ENCODE peak calls at places on chromosomes 13 and 19, in nine cellular contexts. S, L, D, X, R, U, H, E and O are unnamed samples.

GRCh38 chr19:14059093-14059480 is 2.8 kb downstream of the PALM3 start:
- DNase-seq in S (peak; percentile 33), L (peak; percentile 67), D (no peak), X (no peak), R (no peak), U (no peak), H (no peak), E (no peak), O (no peak)

GRCh38 chr13:43405457-43405856 is 381.3 kb downstream of the ENOX1 start:
- DNase-seq in S (no peak), L (no peak), D (peak; percentile 25), X (no peak), R (no peak), U (peak; percentile 78), H (no peak), E (no peak), O (no peak)

GRCh38 chr13:40589285-40590109 is 76.9 kb downstream of the FOXO1 start:
- DNase-seq in S (peak; percentile 20), L (no peak), D (peak; percentile 11), X (no peak), R (no peak), U (peak; percentile 54), H (no peak), E (no peak), O (no peak)

GRCh38 chr13:95948646-95949045 is 104.6 kb downstream of the UGGT2 start:
- DNase-seq in S (no peak), L (no peak), D (no peak), X (no peak), R (no peak), U (peak; percentile 54), H (no peak), E (no peak), O (no peak)

GRCh38 chr19:38806371-38806770 is 6.4 kb downstream of the LGALS4 start:
- DNase-seq in S (no peak), L (no peak), D (no peak), X (no peak), R (no peak), U (no peak), H (no peak), E (no peak), O (peak; percentile 52)

GRCh38 chr19:53945441-53945840 is 17.3 kb upstream of the CACNG8 start:
- DNase-seq in S (no peak), L (no peak), D (peak; percentile 86), X (no peak), R (no peak), U (no peak), H (no peak), E (peak; percentile 15), O (no peak)

GRCh38 chr19:45824041-45824471 is 8.9 kb upstream of the RSPH6A start:
- DNase-seq in S (no peak), L (no peak), D (no peak), X (peak; percentile 22), R (no peak), U (no peak), H (no peak), E (peak; percentile 61), O (no peak)

GRCh38 chr19:41882568-41883462 is at the start of gene ARHGEF1:
- DNase-seq in S (peak; percentile 38), L (peak; percentile 92), D (no peak), X (peak; percentile 56), R (peak; percentile 79), U (no peak), H (peak; percentile 60), E (peak; percentile 96), O (peak; percentile 90)

GRCh38 chr13:76148926-76149325 is 512.8 kb downstream of the LMO7 start:
- DNase-seq in S (no peak), L (no peak), D (no peak), X (no peak), R (no peak), U (peak; percentile 83), H (peak; percentile 13), E (no peak), O (no peak)

GRCh38 chr19:33348301-33349010 is 25.1 kb upstream of the CEBPG start:
- DNase-seq in S (no peak), L (no peak), D (no peak), X (no peak), R (no peak), U (no peak), H (no peak), E (no peak), O (no peak)

GRCh38 chr13:39052944-39053343 is 14.7 kb downstream of the NHLRC3 start:
- DNase-seq in S (no peak), L (no peak), D (no peak), X (no peak), R (no peak), U (no peak), H (no peak), E (no peak), O (no peak)

GRCh38 chr19:48556163-48556562 is 4.2 kb downstream of the SULT2B1 start:
- DNase-seq in S (no peak), L (no peak), D (peak; percentile 93), X (peak; percentile 88), R (no peak), U (peak; percentile 47), H (peak; percentile 82), E (no peak), O (no peak)

GRCh38 chr13:95644611-95645052 is at the start of gene DZIP1:
- DNase-seq in S (peak; percentile 90), L (peak; percentile 75), D (peak; percentile 83), X (no peak), R (peak; percentile 80), U (peak; percentile 87), H (peak; percentile 76), E (peak; percentile 83), O (peak; percentile 91)

GRCh38 chr13:44331912-44332840 is 41.4 kb upstream of the SERP2 start:
- DNase-seq in S (peak; percentile 81), L (no peak), D (no peak), X (no peak), R (peak; percentile 64), U (peak; percentile 99), H (peak; percentile 56), E (no peak), O (peak; percentile 88)

GRCh38 chr19:55146648-55147218 is 2.3 kb downstream of the TNNT1 start:
- DNase-seq in S (peak; percentile 37), L (no peak), D (peak; percentile 85), X (no peak), R (no peak), U (no peak), H (peak; percentile 44), E (no peak), O (no peak)

GRCh38 chr13:63396746-63397145 is 1981.1 kb upstream of the PCDH20 start:
- DNase-seq in S (no peak), L (no peak), D (no peak), X (no peak), R (no peak), U (no peak), H (no peak), E (no peak), O (no peak)

GRCh38 chr13:28394422-28394821 is 100.5 kb downstream of the FLT1 start:
- DNase-seq in S (no peak), L (no peak), D (no peak), X (no peak), R (no peak), U (peak; percentile 2), H (no peak), E (no peak), O (no peak)

GRCh38 chr13:107023335-107023734 is 455.4 kb upstream of the ARGLU1 start:
- DNase-seq in S (no peak), L (no peak), D (no peak), X (no peak), R (no peak), U (no peak), H (no peak), E (no peak), O (no peak)

GRCh38 chr19:54160948-54161347 is 1.4 kb upstream of the LENG1 start:
- DNase-seq in S (no peak), L (no peak), D (no peak), X (no peak), R (no peak), U (no peak), H (no peak), E (no peak), O (no peak)

DNA sequence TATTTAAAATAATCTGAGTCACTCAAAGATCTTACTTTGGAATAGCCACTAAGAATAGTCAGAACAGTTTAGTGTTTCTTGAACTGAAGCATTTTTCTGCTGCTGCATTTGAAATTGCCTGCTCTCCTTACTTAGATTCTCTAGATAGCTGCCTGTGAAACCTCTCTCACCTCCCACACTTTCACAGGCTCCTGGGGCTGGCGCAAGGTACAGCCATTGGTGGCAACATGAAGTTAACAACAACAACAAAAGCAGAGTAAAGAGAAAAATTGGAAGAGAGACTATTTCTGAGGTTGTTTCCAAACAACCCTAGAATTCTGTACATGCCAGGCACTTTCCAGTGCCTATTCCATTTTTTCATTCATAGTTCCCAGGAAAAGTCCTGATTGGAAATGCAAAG is 25.3 kb downstream of the SLITRK5 start:
- DNase-seq in S (no peak), L (no peak), D (no peak), X (no peak), R (no peak), U (no peak), H (no peak), E (no peak), O (no peak)
- H3K4me3 ChIP-seq in S (no peak overlapping the region), L (no peak overlapping the region), D (no peak overlapping the region), X (no peak overlapping the region), R (no peak overlapping the region), U (no peak overlapping the region), H (no peak overlapping the region), E (no peak overlapping the region), O (no peak overlapping the region)

DNA sequence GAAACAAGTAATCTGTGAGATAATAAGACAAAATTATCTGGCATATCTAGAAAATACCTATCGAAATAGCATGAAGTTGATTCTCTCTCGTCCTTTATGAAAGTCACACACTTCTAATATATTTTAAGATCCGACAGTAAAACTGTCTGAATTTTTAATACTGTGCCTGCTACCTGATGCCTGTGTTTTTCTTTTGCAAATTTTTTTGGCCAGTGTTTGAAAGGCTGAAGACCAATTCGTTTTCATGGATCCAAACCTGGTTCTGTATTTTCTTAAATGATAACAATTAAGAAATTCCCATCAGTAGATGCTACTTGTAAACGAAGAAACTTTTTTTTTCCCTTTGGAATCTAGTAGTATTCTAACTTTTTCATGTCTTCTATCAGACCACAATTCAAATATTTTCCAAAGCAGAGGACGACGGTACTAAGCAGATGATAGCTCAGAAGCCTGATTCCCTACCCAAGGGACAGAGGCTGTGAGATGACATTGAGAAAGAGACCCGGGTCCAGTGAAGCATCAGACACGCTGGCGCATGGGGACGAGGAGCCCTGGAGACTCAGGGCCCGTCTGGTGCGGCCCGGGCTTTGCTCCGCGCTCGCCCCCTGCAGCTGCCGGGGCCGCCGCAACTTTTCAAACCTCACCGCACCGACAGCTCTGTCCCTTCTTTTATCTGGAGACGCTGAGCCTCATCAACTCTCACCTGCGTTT is 49.5 kb upstream of the PABPC3 start:
- DNase-seq in S (peak; percentile 51), L (no peak), D (no peak), X (no peak), R (no peak), U (no peak), H (peak; percentile 16), E (no peak), O (no peak)
- H3K4me3 ChIP-seq in S (peak overlapping the region; percentile 30), L (no peak overlapping the region), D (peak overlapping the region; percentile 40), X (no peak overlapping the region), R (peak overlapping the region; percentile 43), U (peak overlapping the region; percentile 39), H (peak overlapping the region; percentile 42), E (no peak overlapping the region), O (no peak overlapping the region)

GRCh38 chr13:67228031-67228430 is 2.1 kb downstream of the PCDH9 start:
- DNase-seq in S (no peak), L (no peak), D (no peak), X (no peak), R (no peak), U (no peak), H (no peak), E (no peak), O (no peak)
- H3K4me3 ChIP-seq in S (no peak overlapping the region), L (no peak overlapping the region), D (peak overlapping the region; percentile 79), X (no peak overlapping the region), R (peak overlapping the region; percentile 83), U (peak overlapping the region; percentile 80), H (no peak overlapping the region), E (no peak overlapping the region), O (peak overlapping the region; percentile 10)

GRCh38 chr19:50639121-50640112 is at the start of gene SYT3:
- DNase-seq in S (peak; percentile 80), L (peak; percentile 79), D (peak; percentile 55), X (no peak), R (peak; percentile 50), U (no peak), H (peak; percentile 72), E (no peak), O (no peak)
- H3K4me3 ChIP-seq in S (peak within 1 kb of the TSS; percentile 98), L (peak within 1 kb of the TSS; percentile 50), D (peak within 1 kb of the TSS; percentile 74), X (peak within 1 kb of the TSS; percentile 28), R (peak within 1 kb of the TSS; percentile 59), U (peak within 1 kb of the TSS; percentile 26), H (peak within 1 kb of the TSS; percentile 52), E (peak within 1 kb of the TSS; percentile 15), O (no peak within 1 kb of the TSS)